ENCODE peak calls at places on chromosomes 12 and 14, in seven cellular contexts. O, K, R, Z, T, L and G are unnamed samples.

GRCh38 chr12:8052679-8053078 is 13.5 kb downstream of the C3AR1 start:
- DNase-seq in O (no peak), K (no peak), R (no peak), Z (no peak), T (no peak), L (no peak), G (no peak)

GRCh38 chr12:15599266-15600037 is 189.7 kb downstream of the EPS8 start:
- DNase-seq in O (no peak), K (peak), R (no peak), Z (peak), T (no peak), L (no peak), G (peak)

GRCh38 chr12:101706403-101706802 is 9.0 kb downstream of the CHPT1 start:
- DNase-seq in O (no peak), K (no peak), R (no peak), Z (no peak), T (no peak), L (no peak), G (no peak)

GRCh38 chr12:130764073-130764472 is 48.0 kb upstream of the RIMBP2 start:
- DNase-seq in O (no peak), K (peak), R (peak), Z (peak), T (peak), L (no peak), G (no peak)

GRCh38 chr14:98138666-98139065 is 1133.3 kb downstream of the BCL11B start:
- DNase-seq in O (peak), K (peak), R (peak), Z (peak), T (peak), L (peak), G (peak)

GRCh38 chr12:64059685-64060084 is 162.4 kb downstream of the KICS2 start:
- DNase-seq in O (no peak), K (peak), R (no peak), Z (no peak), T (no peak), L (no peak), G (no peak)

GRCh38 chr14:32666310-32666709 is 272.4 kb upstream of the NPAS3 start:
- DNase-seq in O (no peak), K (peak), R (no peak), Z (no peak), T (no peak), L (no peak), G (no peak)

GRCh38 chr12:3252416-3252815 is 175.2 kb downstream of the TSPAN9 start:
- DNase-seq in O (no peak), K (peak), R (no peak), Z (no peak), T (no peak), L (no peak), G (peak)

GRCh38 chr12:101713059-101713682 is 15.7 kb downstream of the CHPT1 start:
- DNase-seq in O (no peak), K (no peak), R (no peak), Z (no peak), T (no peak), L (peak), G (peak)

GRCh38 chr14:74636424-74637183 is 24.6 kb upstream of the LTBP2 start:
- DNase-seq in O (no peak), K (peak), R (no peak), Z (no peak), T (no peak), L (no peak), G (no peak)

GRCh38 chr12:116657921-116658495 is 79.9 kb downstream of the SPRING1 start:
- DNase-seq in O (no peak), K (no peak), R (no peak), Z (no peak), T (no peak), L (no peak), G (no peak)

GRCh38 chr12:98814254-98814653 is 169.2 kb downstream of the APAF1 start:
- DNase-seq in O (no peak), K (no peak), R (no peak), Z (peak), T (no peak), L (no peak), G (no peak)

GRCh38 chr12:116633515-116633914 is 74.3 kb downstream of the MAP1LC3B2 start:
- DNase-seq in O (no peak), K (no peak), R (no peak), Z (no peak), T (no peak), L (no peak), G (no peak)

GRCh38 chr12:9364224-9365176 is 156.3 kb upstream of the PZP start:
- DNase-seq in O (peak), K (peak), R (peak), Z (peak), T (no peak), L (peak), G (no peak)

DNA sequence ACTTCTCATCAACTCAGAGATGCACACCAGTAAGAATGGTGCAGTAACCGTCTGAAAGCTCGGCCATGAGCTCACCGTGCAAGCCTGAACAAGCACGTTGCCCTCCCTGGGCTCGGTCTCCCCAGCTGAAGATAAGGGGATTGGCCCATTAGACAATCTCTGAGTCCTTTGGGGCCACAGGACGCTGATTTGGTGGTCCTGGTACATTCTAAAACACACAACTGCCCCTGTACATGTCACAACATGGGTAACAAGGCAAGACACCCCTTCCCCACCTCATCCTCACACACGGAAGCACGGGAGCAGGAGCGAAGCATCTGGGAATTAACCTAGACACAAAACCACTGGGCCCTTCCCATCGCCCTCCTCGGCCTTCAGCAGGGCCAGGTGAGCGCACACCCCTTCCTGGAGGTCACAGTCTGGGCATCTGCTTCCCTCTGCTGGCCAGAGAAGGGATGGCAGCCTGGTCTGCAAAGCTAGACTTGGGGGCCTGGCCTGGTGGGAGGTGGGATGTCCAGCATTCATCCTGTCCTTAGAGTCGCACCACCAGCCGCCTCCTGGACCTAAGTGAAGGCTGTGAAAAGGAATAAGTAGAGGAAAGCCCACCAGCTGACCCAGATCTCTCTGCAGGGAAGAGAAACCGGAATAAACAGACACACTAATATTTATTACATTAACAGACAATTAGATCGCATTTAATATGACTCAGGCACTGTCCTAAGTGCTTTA is 18.9 kb upstream of the SMUG1 start:
- DNase-seq in O (peak), K (peak), R (peak), Z (peak), T (peak), L (peak), G (peak)
- TF ChIP-seq EZH2phosphoT487 in O (no peak), K (no peak), R (no peak), Z (no peak), T (no peak), L (peak), G (no peak)

GRCh38 chr12:14275111-14275510 is 90.4 kb upstream of the ATF7IP start:
- DNase-seq in O (no peak), K (no peak), R (no peak), Z (no peak), T (no peak), L (no peak), G (no peak)

GRCh38 chr12:14272954-14273910 is 92.2 kb upstream of the ATF7IP start:
- DNase-seq in O (no peak), K (no peak), R (peak), Z (peak), T (no peak), L (no peak), G (no peak)

GRCh38 chr12:14275886-14276285 is 89.6 kb upstream of the ATF7IP start:
- DNase-seq in O (no peak), K (no peak), R (no peak), Z (no peak), T (no peak), L (no peak), G (no peak)

GRCh38 chr12:14270392-14270791 is 95.1 kb upstream of the ATF7IP start:
- DNase-seq in O (no peak), K (no peak), R (no peak), Z (no peak), T (no peak), L (no peak), G (no peak)

GRCh38 chr12:14273911-14274306 is 91.6 kb upstream of the ATF7IP start:
- DNase-seq in O (no peak), K (peak), R (peak), Z (peak), T (no peak), L (no peak), G (no peak)
- H2AFZ ChIP-seq in O (peak), K (peak), R (peak), Z (no peak), T (no peak), L (peak), G (no peak)

GRCh38 chr12:115204957-115205754 is 521.2 kb upstream of the TBX3 start:
- DNase-seq in O (peak), K (peak), R (no peak), Z (peak), T (no peak), L (no peak), G (no peak)

GRCh38 chr12:115208098-115208497 is 524.1 kb upstream of the TBX3 start:
- DNase-seq in O (no peak), K (no peak), R (no peak), Z (no peak), T (no peak), L (no peak), G (no peak)

GRCh38 chr12:115207216-115207915 is 523.4 kb upstream of the TBX3 start:
- DNase-seq in O (no peak), K (no peak), R (no peak), Z (no peak), T (no peak), L (no peak), G (no peak)

GRCh38 chr12:115203661-115204060 is 519.7 kb upstream of the TBX3 start:
- DNase-seq in O (no peak), K (peak), R (no peak), Z (peak), T (no peak), L (no peak), G (no peak)

GRCh38 chr12:115205755-115206308 is 521.9 kb upstream of the TBX3 start:
- DNase-seq in O (no peak), K (no peak), R (no peak), Z (no peak), T (no peak), L (no peak), G (no peak)
- TF ChIP-seq EZH2phosphoT487 in O (no peak), K (no peak), R (no peak), Z (no peak), T (no peak), L (no peak), G (no peak)

GRCh38 chr12:111993290-111994150 is 19.4 kb downstream of the TMEM116 start:
- DNase-seq in O (no peak), K (no peak), R (no peak), Z (no peak), T (no peak), L (no peak), G (no peak)
- H2AFZ ChIP-seq in O (no peak), K (no peak), R (no peak), Z (no peak), T (no peak), L (no peak), G (no peak)

GRCh38 chr14:68676511-68676943 is 116.3 kb downstream of the ZFP36L1 start:
- DNase-seq in O (no peak), K (no peak), R (peak), Z (no peak), T (no peak), L (peak), G (peak)
- TF ChIP-seq EZH2phosphoT487 in O (no peak), K (no peak), R (no peak), Z (no peak), T (no peak), L (no peak), G (no peak)